ENCODE peak calls at places on chromosomes 3 and 15, in seven cellular contexts. N is adipocyte, K is left ventricle myocardium inferior, W is breast epithelium, R is ascending aorta, C is kidney, O is neural progenitor cell. A is an unnamed sample.
A peak's percentile ranks its signal among the peaks of the same experiment; 100 is the strongest.

GRCh38 chr3:99646107-99646435 is 7.7 kb downstream of the COL8A1 start:
- DNase-seq in N (no peak), K (no peak), W (no peak), R (no peak), C (no peak), O (no peak), A (no peak)

GRCh38 chr3:120090422-120090821 is 3.8 kb downstream of the GSK3B start:
- DNase-seq in N (peak; percentile 9), K (no peak), W (no peak), R (no peak), C (no peak), O (no peak), A (no peak)

GRCh38 chr3:22734756-22735155 is 468.4 kb upstream of the UBE2E2 start:
- DNase-seq in N (no peak), K (no peak), W (no peak), R (no peak), C (no peak), O (no peak), A (no peak)

GRCh38 chr15:33656090-33656670 is 312.1 kb upstream of the CHRM5 start:
- DNase-seq in N (no peak), K (no peak), W (no peak), R (no peak), C (no peak), O (no peak), A (no peak)

GRCh38 chr3:137988152-137988551 is 21.8 kb upstream of the CLDN18 start:
- DNase-seq in N (no peak), K (no peak), W (no peak), R (no peak), C (no peak), O (no peak), A (no peak)

GRCh38 chr3:188950832-188951489 is 220.8 kb upstream of the TPRG1 start:
- DNase-seq in N (peak; percentile 96), K (peak; percentile 61), W (no peak), R (peak; percentile 96), C (peak; percentile 90), O (no peak), A (peak; percentile 49)

GRCh38 chr3:3765661-3766060 is 33.6 kb upstream of the LRRN1 start:
- DNase-seq in N (no peak), K (no peak), W (no peak), R (no peak), C (no peak), O (no peak), A (no peak)

GRCh38 chr3:72368331-72368975 is 479.8 kb downstream of the SHQ1 start:
- DNase-seq in N (no peak), K (no peak), W (no peak), R (no peak), C (no peak), O (no peak), A (no peak)

GRCh38 chr3:108014943-108015342 is 75.9 kb downstream of the CD47 start:
- DNase-seq in N (no peak), K (no peak), W (no peak), R (no peak), C (no peak), O (no peak), A (no peak)

GRCh38 chr3:76646921-76647562 is 392.9 kb upstream of the ROBO2 start:
- DNase-seq in N (no peak), K (no peak), W (no peak), R (no peak), C (no peak), O (peak; percentile 45), A (no peak)

GRCh38 chr3:179688847-179689246 is 36.0 kb downstream of the USP13 start:
- DNase-seq in N (no peak), K (no peak), W (no peak), R (no peak), C (no peak), O (no peak), A (no peak)

GRCh38 chr3:141249041-141249440 is 17.4 kb downstream of the PXYLP1 start:
- DNase-seq in N (no peak), K (no peak), W (no peak), R (no peak), C (no peak), O (no peak), A (no peak)

GRCh38 chr15:90221251-90221900 is 12.4 kb downstream of the CIB1 start:
- DNase-seq in N (peak; percentile 79), K (peak; percentile 74), W (no peak), R (peak; percentile 88), C (peak; percentile 92), O (peak; percentile 76), A (peak; percentile 76)

GRCh38 chr3:51668756-51669155 is 2.3 kb upstream of the TEX264 start:
- DNase-seq in N (no peak), K (no peak), W (no peak), R (no peak), C (no peak), O (no peak), A (no peak)

GRCh38 chr15:75145027-75145841 is 56.4 kb upstream of the C15orf39 start:
- DNase-seq in N (no peak), K (no peak), W (no peak), R (no peak), C (no peak), O (no peak), A (no peak)

GRCh38 chr15:67091073-67091965 is 25.9 kb downstream of the SMAD3 start:
- DNase-seq in N (peak; percentile 59), K (peak; percentile 74), W (no peak), R (peak; percentile 78), C (peak; percentile 83), O (no peak), A (peak; percentile 73)

GRCh38 chr3:159472611-159473010 is 516.0 kb upstream of the IL12A start:
- DNase-seq in N (no peak), K (no peak), W (no peak), R (no peak), C (no peak), O (no peak), A (no peak)

GRCh38 chr3:193507566-193507965 is 47.1 kb downstream of the ATP13A4 start:
- DNase-seq in N (no peak), K (no peak), W (no peak), R (no peak), C (no peak), O (no peak), A (no peak)

GRCh38 chr3:99923873-99924272 is 106.2 kb downstream of the CMSS1 start:
- DNase-seq in N (no peak), K (no peak), W (no peak), R (no peak), C (no peak), O (no peak), A (no peak)

GRCh38 chr15:38667875-38668274 is 103.3 kb upstream of the RASGRP1 start:
- DNase-seq in N (no peak), K (no peak), W (no peak), R (no peak), C (no peak), O (no peak), A (no peak)

DNA sequence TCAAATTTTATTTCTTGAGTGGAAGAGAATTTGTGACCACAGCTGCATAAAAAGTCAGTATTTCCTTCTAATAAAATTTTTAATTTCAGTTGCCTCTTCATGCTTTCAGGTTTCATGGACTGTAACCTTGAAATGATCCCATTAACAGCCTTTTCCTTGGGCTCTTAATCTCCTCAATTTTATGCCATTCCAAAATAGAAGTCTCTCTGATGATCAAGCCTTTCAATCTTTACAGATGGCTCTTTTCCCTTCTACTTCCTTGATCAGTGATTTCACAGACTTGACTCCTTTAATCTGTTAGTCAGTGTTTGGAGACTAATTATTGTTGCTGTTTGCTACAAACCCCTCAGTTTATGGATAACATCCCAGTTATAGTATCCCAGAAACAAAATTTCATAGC is 11.9 kb downstream of the TSC22D2 start:
- DNase-seq in N (no peak), K (no peak), W (no peak), R (no peak), C (no peak), O (no peak), A (no peak)
- H3K36me3 ChIP-seq in N (peaks cover 37% of the 10 kb centered on the region), K (no peaks in the 10 kb centered on the region), W (no peaks in the 10 kb centered on the region), R (no peaks in the 10 kb centered on the region), C (no peaks in the 10 kb centered on the region), O (no peaks in the 10 kb centered on the region), A (peaks cover 7% of the 10 kb centered on the region)

GRCh38 chr15:63047792-63048114 is 5.2 kb downstream of the TPM1 start:
- DNase-seq in N (no peak), K (no peak), W (no peak), R (no peak), C (no peak), O (no peak), A (no peak)
- H3K4me1 ChIP-seq in N (peaks cover 63% of the 10 kb centered on the region), K (peaks cover 92% of the 10 kb centered on the region), W (peaks cover 30% of the 10 kb centered on the region), R (peaks cover 45% of the 10 kb centered on the region), C (peaks cover 32% of the 10 kb centered on the region), O (peaks cover 54% of the 10 kb centered on the region), A (peaks cover 54% of the 10 kb centered on the region)

GRCh38 chr3:9682123-9682522 is 21.5 kb upstream of the CPNE9 start:
- DNase-seq in N (no peak), K (no peak), W (no peak), R (no peak), C (no peak), O (no peak), A (no peak)
- H3K36me3 ChIP-seq in N (peaks cover 94% of the 10 kb centered on the region), K (peaks cover 100% of the 10 kb centered on the region), W (peaks cover 41% of the 10 kb centered on the region), R (peaks cover 100% of the 10 kb centered on the region), C (peaks cover 74% of the 10 kb centered on the region), O (no peaks in the 10 kb centered on the region), A (peaks cover 6% of the 10 kb centered on the region)

GRCh38 chr3:19347701-19348100 is 199.4 kb downstream of the KCNH8 start:
- DNase-seq in N (no peak), K (no peak), W (no peak), R (no peak), C (no peak), O (no peak), A (no peak)

GRCh38 chr3:19342428-19342827 is 194.1 kb downstream of the KCNH8 start:
- DNase-seq in N (no peak), K (no peak), W (no peak), R (no peak), C (no peak), O (no peak), A (no peak)

GRCh38 chr3:19348929-19349564 is 200.7 kb downstream of the KCNH8 start:
- DNase-seq in N (peak; percentile 58), K (no peak), W (no peak), R (no peak), C (no peak), O (peak; percentile 48), A (no peak)

GRCh38 chr3:19348500-19348899 is 200.2 kb downstream of the KCNH8 start:
- DNase-seq in N (no peak), K (no peak), W (no peak), R (no peak), C (no peak), O (no peak), A (no peak)

DNA sequence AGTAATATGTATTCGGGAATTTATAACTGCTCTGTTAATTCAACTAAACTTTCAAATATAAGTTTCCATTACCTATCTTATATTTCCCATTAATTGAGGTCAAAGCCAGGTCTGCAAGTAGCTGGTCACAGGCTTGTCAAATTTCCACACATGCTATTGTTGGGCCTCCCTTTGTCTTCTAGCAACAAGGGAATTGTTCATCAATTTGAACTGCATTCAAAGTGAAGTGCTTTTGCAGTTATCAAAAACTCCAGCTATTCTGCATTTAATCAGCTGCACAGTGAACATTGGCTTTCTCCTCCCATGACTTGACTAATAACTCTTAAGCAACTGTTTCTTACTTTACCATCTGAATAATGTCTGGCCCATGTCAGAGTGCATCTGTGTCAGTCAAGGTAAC is 198.4 kb downstream of the KCNH8 start:
- DNase-seq in N (no peak), K (no peak), W (no peak), R (no peak), C (no peak), O (no peak), A (no peak)
- H3K4me1 ChIP-seq in N (no peaks in the 10 kb centered on the region), K (no peaks in the 10 kb centered on the region), W (no peaks in the 10 kb centered on the region), R (no peaks in the 10 kb centered on the region), C (no peaks in the 10 kb centered on the region), O (peaks cover 6% of the 10 kb centered on the region), A (peaks cover 6% of the 10 kb centered on the region)

A was measured in heart right ventricle.